ENCODE peak calls at places on chromosomes 2 and 18, in eight cellular contexts. One of them, this sample, is unnamed.

GRCh38 chr2:67465623-67466022 is 68.5 kb downstream of the ETAA1 start:
- DNase-seq in GM23248: no peak
- DNase-seq in PC-9: no peak
- DNase-seq in stimulated activated CD8-positive, alpha-beta memory T cell treated with anti-CD3 and anti-CD28 coated beads, Interleukin-7, amount 100 ng/mL, for 24 hours: no peak
- DNase-seq in fibroblast of lung: no peak
- DNase-seq in SK-N-MC: no peak
- DNase-seq in BE2C: no peak
- DNase-seq in DMS53: no peak
- DNase-seq in this sample: no peak

GRCh38 chr2:170307988-170308387 is 130.0 kb downstream of the MYO3B start:
- DNase-seq in DMS53: no peak
- DNase-seq in fibroblast of lung: no peak
- DNase-seq in BE2C: no peak
- DNase-seq in SK-N-MC: no peak
- DNase-seq in GM23248: no peak
- DNase-seq in PC-9: no peak
- DNase-seq in stimulated activated CD8-positive, alpha-beta memory T cell treated with anti-CD3 and anti-CD28 coated beads, Interleukin-7, amount 100 ng/mL, for 24 hours: no peak
- DNase-seq in this sample: no peak

GRCh38 chr2:100260712-100261620 is 61.3 kb downstream of the LONRF2 start:
- DNase-seq in stimulated activated CD8-positive, alpha-beta memory T cell treated with anti-CD3 and anti-CD28 coated beads, Interleukin-7, amount 100 ng/mL, for 24 hours: no peak
- DNase-seq in PC-9: no peak
- DNase-seq in GM23248: peak; percentile 82
- DNase-seq in SK-N-MC: no peak
- DNase-seq in BE2C: peak; percentile 61
- DNase-seq in fibroblast of lung: peak; percentile 72
- DNase-seq in DMS53: peak; percentile 79
- DNase-seq in this sample: peak; percentile 70

GRCh38 chr2:108911807-108912628 is 77.0 kb downstream of the EDAR start:
- DNase-seq in DMS53: no peak
- DNase-seq in BE2C: no peak
- DNase-seq in SK-N-MC: no peak
- DNase-seq in PC-9: no peak
- DNase-seq in fibroblast of lung: no peak
- DNase-seq in stimulated activated CD8-positive, alpha-beta memory T cell treated with anti-CD3 and anti-CD28 coated beads, Interleukin-7, amount 100 ng/mL, for 24 hours: no peak
- DNase-seq in GM23248: no peak
- DNase-seq in this sample: no peak

GRCh38 chr2:215717627-215718412 is 282.0 kb upstream of the FN1 start:
- DNase-seq in PC-9: no peak
- DNase-seq in stimulated activated CD8-positive, alpha-beta memory T cell treated with anti-CD3 and anti-CD28 coated beads, Interleukin-7, amount 100 ng/mL, for 24 hours: no peak
- DNase-seq in SK-N-MC: no peak
- DNase-seq in BE2C: no peak
- DNase-seq in fibroblast of lung: no peak
- DNase-seq in GM23248: peak; percentile 32
- DNase-seq in DMS53: no peak
- DNase-seq in this sample: no peak

GRCh38 chr2:71060871-71061270 is 7.6 kb upstream of the NAGK start:
- DNase-seq in SK-N-MC: no peak
- DNase-seq in BE2C: no peak
- DNase-seq in GM23248: peak; percentile 63
- DNase-seq in stimulated activated CD8-positive, alpha-beta memory T cell treated with anti-CD3 and anti-CD28 coated beads, Interleukin-7, amount 100 ng/mL, for 24 hours: no peak
- DNase-seq in fibroblast of lung: no peak
- DNase-seq in DMS53: no peak
- DNase-seq in PC-9: no peak
- DNase-seq in this sample: no peak

GRCh38 chr18:24810561-24810960 is 350.1 kb downstream of the HRH4 start:
- DNase-seq in BE2C: no peak
- DNase-seq in fibroblast of lung: no peak
- DNase-seq in DMS53: no peak
- DNase-seq in GM23248: no peak
- DNase-seq in PC-9: no peak
- DNase-seq in stimulated activated CD8-positive, alpha-beta memory T cell treated with anti-CD3 and anti-CD28 coated beads, Interleukin-7, amount 100 ng/mL, for 24 hours: no peak
- DNase-seq in SK-N-MC: no peak
- DNase-seq in this sample: no peak

GRCh38 chr2:35410431-35411061 is 945.0 kb upstream of the CRIM1 start:
- DNase-seq in PC-9: no peak
- DNase-seq in DMS53: peak; percentile 70
- DNase-seq in BE2C: peak; percentile 66
- DNase-seq in GM23248: peak; percentile 63
- DNase-seq in stimulated activated CD8-positive, alpha-beta memory T cell treated with anti-CD3 and anti-CD28 coated beads, Interleukin-7, amount 100 ng/mL, for 24 hours: no peak
- DNase-seq in SK-N-MC: peak; percentile 18
- DNase-seq in fibroblast of lung: peak; percentile 33
- DNase-seq in this sample: peak; percentile 53

GRCh38 chr2:171490577-171490976 is 31.7 kb upstream of the CYBRD1 start:
- DNase-seq in GM23248: no peak
- DNase-seq in stimulated activated CD8-positive, alpha-beta memory T cell treated with anti-CD3 and anti-CD28 coated beads, Interleukin-7, amount 100 ng/mL, for 24 hours: no peak
- DNase-seq in BE2C: no peak
- DNase-seq in DMS53: no peak
- DNase-seq in PC-9: no peak
- DNase-seq in SK-N-MC: no peak
- DNase-seq in fibroblast of lung: no peak
- DNase-seq in this sample: no peak

GRCh38 chr2:58109481-58109880 is 62.9 kb downstream of the VRK2 start:
- DNase-seq in DMS53: no peak
- DNase-seq in BE2C: no peak
- DNase-seq in GM23248: no peak
- DNase-seq in fibroblast of lung: no peak
- DNase-seq in PC-9: no peak
- DNase-seq in SK-N-MC: no peak
- DNase-seq in stimulated activated CD8-positive, alpha-beta memory T cell treated with anti-CD3 and anti-CD28 coated beads, Interleukin-7, amount 100 ng/mL, for 24 hours: no peak
- DNase-seq in this sample: no peak

GRCh38 chr2:168434164-168434563 is 21.9 kb upstream of the CERS6 start:
- DNase-seq in GM23248: no peak
- DNase-seq in DMS53: peak; percentile 76
- DNase-seq in fibroblast of lung: no peak
- DNase-seq in SK-N-MC: peak; percentile 34
- DNase-seq in stimulated activated CD8-positive, alpha-beta memory T cell treated with anti-CD3 and anti-CD28 coated beads, Interleukin-7, amount 100 ng/mL, for 24 hours: no peak
- DNase-seq in BE2C: peak; percentile 90
- DNase-seq in PC-9: no peak
- DNase-seq in this sample: no peak

GRCh38 chr2:62536873-62537547 is 31.0 kb upstream of the TMEM17 start:
- DNase-seq in PC-9: no peak
- DNase-seq in BE2C: no peak
- DNase-seq in fibroblast of lung: no peak
- DNase-seq in DMS53: no peak
- DNase-seq in GM23248: no peak
- DNase-seq in SK-N-MC: no peak
- DNase-seq in stimulated activated CD8-positive, alpha-beta memory T cell treated with anti-CD3 and anti-CD28 coated beads, Interleukin-7, amount 100 ng/mL, for 24 hours: no peak
- DNase-seq in this sample: no peak

This sample was measured in iPS-NIHi11.